ENCODE peak calls at places on chromosomes 4 and X, in four cellular contexts. R is GM23338, M is H1, J is K562. H is an unnamed sample.
A peak's percentile ranks its signal among the peaks of the same experiment; 100 is the strongest.

GRCh38 chr4:77235289-77235854 is 78.4 kb downstream of the CCNG2 start:
- DNase-seq in J (no peak), M (no peak), R (no peak), H (no peak)

GRCh38 chrX:22699591-22700091 is 300.1 kb upstream of the DDX53 start:
- DNase-seq in J (no peak), R (no peak), M (no peak), H (peak; percentile 10)

GRCh38 chr4:21856301-21856700 is 92.3 kb downstream of the KCNIP4 start:
- DNase-seq in M (no peak), J (no peak), R (no peak), H (no peak)

GRCh38 chrX:11540532-11541377 is 125.0 kb downstream of the ARHGAP6 start:
- DNase-seq in R (no peak), J (no peak), M (no peak), H (no peak)

GRCh38 chr4:78482281-78482680 is 69.3 kb upstream of the ANXA3 start:
- DNase-seq in M (no peak), R (no peak), J (no peak), H (no peak)

GRCh38 chr4:111879539-111879938 is 265.7 kb upstream of the FAM241A start:
- DNase-seq in R (no peak), M (no peak), J (no peak), H (no peak)

GRCh38 chr4:7498406-7499200 is 63.9 kb upstream of the PSAPL1 start:
- DNase-seq in M (no peak), R (no peak), J (no peak), H (no peak)

GRCh38 chr4:21113496-21114213 is 413.4 kb downstream of the PACRGL start:
- DNase-seq in J (no peak), M (no peak), R (no peak), H (no peak)

GRCh38 chr4:31089815-31090214 is 369.6 kb downstream of the PCDH7 start:
- DNase-seq in R (no peak), M (no peak), J (no peak), H (no peak)

GRCh38 chr4:20916106-20916505 is 215.8 kb downstream of the PACRGL start:
- DNase-seq in M (no peak), R (no peak), J (no peak), H (no peak)

GRCh38 chrX:71668248-71668595 is 876 bp downstream of the LOC101059915 start:
- DNase-seq in M (no peak), R (no peak), J (no peak), H (no peak)

GRCh38 chrX:133444196-133444595 is 28.9 kb upstream of the GPC4 start:
- DNase-seq in J (no peak), M (no peak), R (no peak), H (no peak)

DNA sequence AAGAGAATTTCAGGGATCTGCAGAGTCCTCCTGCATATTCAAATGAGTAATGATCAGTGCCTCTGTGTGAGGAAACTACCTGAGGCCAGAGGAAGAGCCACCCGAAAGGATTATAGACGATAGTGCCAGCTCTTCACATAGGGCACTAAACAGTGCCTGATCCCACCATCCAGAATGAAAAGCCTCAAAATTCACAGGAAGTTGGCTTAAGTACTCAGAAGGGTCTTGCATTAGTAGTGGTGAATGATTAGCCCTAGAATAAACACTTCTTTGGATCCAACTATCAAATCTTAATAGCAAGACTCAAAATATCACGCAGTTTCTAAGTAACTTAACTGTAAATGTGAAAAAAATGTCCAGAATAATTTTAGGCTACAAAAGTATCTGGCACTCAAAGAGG is 324.4 kb downstream of the ZNF674 start:
- DNase-seq in M (no peak), R (no peak), J (no peak), H (no peak)
- H3K36me3 ChIP-seq in M (no peaks in the 10 kb centered on the region), R (no peaks in the 10 kb centered on the region), J (no peaks in the 10 kb centered on the region), H (no peaks in the 10 kb centered on the region)

GRCh38 chrX:130981836-130982235 is 76.3 kb upstream of the ARHGAP36 start:
- DNase-seq in R (no peak), M (no peak), J (no peak), H (no peak)
- TF ChIP-seq POLR2AphosphoS5 in R (no peak), M (no peak), J (no peak), H (no peak)

GRCh38 chr4:1405636-1406415 is 416 bp downstream of the NKX1-1 start:
- DNase-seq in J (no peak), R (peak; percentile 65), M (no peak), H (no peak)
- TF ChIP-seq EZH2 in J (no peak), R (peak; percentile 86), M (peak; percentile 28), H (no peak)

GRCh38 chr4:25413261-25413660 is 36.2 kb downstream of the ANAPC4 start:
- DNase-seq in M (no peak), R (no peak), J (no peak), H (no peak)
- H3K36me3 ChIP-seq in M (peaks cover 42% of the 10 kb centered on the region), R (peaks cover 35% of the 10 kb centered on the region), J (peaks cover 96% of the 10 kb centered on the region), H (peaks cover 32% of the 10 kb centered on the region)

GRCh38 chrX:153971124-153971631 is 440 bp downstream of the HCFC1 start:
- DNase-seq in M (peak; percentile 76), J (peak; percentile 59), R (peak; percentile 72), H (no peak)
- TF ChIP-seq POLR2AphosphoS5 in M (no peak), J (peak; percentile 0), R (no peak), H (no peak)

DNA sequence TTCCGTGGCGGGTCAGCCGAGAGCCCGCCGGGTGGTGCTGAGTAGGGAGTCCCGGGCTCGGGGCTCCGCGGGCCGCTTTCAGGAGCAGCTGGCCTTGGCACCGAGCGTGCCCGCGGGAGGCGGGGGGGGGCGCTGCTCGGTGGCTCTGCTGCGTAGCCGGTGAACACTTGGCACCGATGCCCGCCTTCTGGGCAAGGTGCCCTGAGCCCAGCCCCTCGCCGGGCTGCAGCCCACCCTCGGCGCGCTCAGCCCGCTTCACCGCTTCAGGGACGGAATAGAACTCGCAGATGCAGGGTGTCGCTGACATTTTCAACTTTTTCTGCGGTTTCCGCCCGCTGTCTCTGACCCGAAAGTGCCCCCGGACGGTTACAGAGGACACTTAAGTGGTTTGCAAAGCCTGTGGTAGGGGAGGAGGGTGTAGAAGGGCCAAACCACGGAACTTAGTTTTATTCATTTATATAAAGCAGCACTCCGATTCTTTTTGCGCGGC is 659 bp downstream of the CD38 start:
- DNase-seq in M (peak; percentile 53), R (peak; percentile 53), J (no peak), H (no peak)
- TF ChIP-seq EZH2 in M (peak; percentile 64), R (peak; percentile 60), J (no peak), H (no peak)

GRCh38 chr4:39280770-39281169 is 85.4 kb downstream of the RFC1 start:
- DNase-seq in R (no peak), J (no peak), M (no peak), H (no peak)

GRCh38 chr4:39279416-39279815 is 86.7 kb downstream of the RFC1 start:
- DNase-seq in J (no peak), M (no peak), R (no peak), H (no peak)

GRCh38 chr4:39274503-39274902 is 91.7 kb downstream of the RFC1 start:
- DNase-seq in R (no peak), J (no peak), M (no peak), H (no peak)

GRCh38 chr4:39278476-39278875 is 87.7 kb downstream of the RFC1 start:
- DNase-seq in J (no peak), R (no peak), M (no peak), H (no peak)
- H3K36me3 ChIP-seq in J (no peaks in the 10 kb centered on the region), R (no peaks in the 10 kb centered on the region), M (peaks cover 3% of the 10 kb centered on the region), H (peaks cover 34% of the 10 kb centered on the region)

H was measured in SK-N-MC.